ENCODE peak calls at places on chromosome 11, in five cellular contexts. X is small intestine, N is NT2/D1, R is cardiac fibroblast, M is aorta. J is an unnamed sample.

GRCh38 chr11:27116684-27117083 is 76.1 kb downstream of the BBOX1 start:
- DNase-seq in M (no peak), X (no peak), N (no peak), R (peak), J (peak)

GRCh38 chr11:63843042-63843441 is 4.1 kb downstream of the MARK2 start:
- DNase-seq in M (peak), X (peak), N (no peak), R (no peak), J (no peak)

GRCh38 chr11:133951484-133952198 is 5.1 kb downstream of the IGSF9B start:
- DNase-seq in R (peak), X (no peak), M (no peak), N (no peak), J (peak)

GRCh38 chr11:95563173-95563572 is 226.4 kb downstream of the FAM76B start:
- DNase-seq in N (no peak), R (no peak), M (no peak), X (no peak), J (no peak)

GRCh38 chr11:76588455-76589325 is 81.9 kb downstream of the LRRC32 start:
- DNase-seq in N (no peak), R (peak), M (no peak), X (no peak), J (peak)

GRCh38 chr11:126158054-126158791 is 53.2 kb downstream of the RPUSD4 start:
- DNase-seq in M (no peak), R (no peak), N (no peak), X (peak), J (no peak)

GRCh38 chr11:32259641-32260081 is 168.8 kb downstream of the RCN1 start:
- DNase-seq in X (peak), R (peak), N (no peak), M (no peak), J (peak)

GRCh38 chr11:15716550-15716949 is 601.8 kb downstream of the INSC start:
- DNase-seq in N (no peak), X (no peak), R (peak), M (no peak), J (peak)

GRCh38 chr11:67027943-67028542 is 5.1 kb downstream of the SYT12 start:
- DNase-seq in R (no peak), M (no peak), N (no peak), X (peak), J (no peak)

GRCh38 chr11:64935634-64936081 is at the start of gene GPHA2:
- DNase-seq in X (no peak), M (no peak), R (no peak), N (peak), J (peak)

GRCh38 chr11:82757660-82758301 is 24.1 kb upstream of the FAM181B start:
- DNase-seq in M (no peak), N (no peak), R (no peak), X (peak), J (no peak)

GRCh38 chr11:3952715-3953114 is 97.3 kb downstream of the STIM1 start:
- DNase-seq in X (no peak), M (no peak), R (no peak), N (no peak), J (no peak)

GRCh38 chr11:125069796-125070195 is 6.7 kb downstream of the SLC37A2 start:
- DNase-seq in X (no peak), M (no peak), N (no peak), R (no peak), J (peak)

GRCh38 chr11:131025020-131025419 is 108.7 kb upstream of the SNX19 start:
- DNase-seq in R (peak), N (peak), X (peak), M (no peak), J (peak)

GRCh38 chr11:126518130-126518995 is 162.9 kb downstream of the ST3GAL4 start:
- DNase-seq in M (peak), X (no peak), N (no peak), R (no peak), J (no peak)

GRCh38 chr11:128208329-128209220 is 378.8 kb downstream of the ETS1 start:
- DNase-seq in X (no peak), M (no peak), N (no peak), R (peak), J (peak)

GRCh38 chr11:59755701-59756495 is 722 bp downstream of the STX3 start:
- DNase-seq in X (peak), M (peak), R (peak), N (peak), J (peak)

GRCh38 chr11:12224537-12224893 is 114.1 kb downstream of the MICAL2 start:
- DNase-seq in R (peak), X (peak), M (peak), N (no peak), J (peak)

GRCh38 chr11:2703487-2704141 is 3.8 kb upstream of the KCNQ1OT1 start:
- DNase-seq in N (peak), R (no peak), M (peak), X (no peak), J (peak)

GRCh38 chr11:32081901-32082300 is 9.0 kb upstream of the RCN1 start:
- DNase-seq in M (no peak), X (no peak), R (peak), N (no peak), J (no peak)

GRCh38 chr11:77111277-77111676 is 8.6 kb downstream of the OMP start:
- DNase-seq in M (no peak), X (peak), N (no peak), R (no peak), J (peak)

GRCh38 chr11:8365542-8365941 is 101.9 kb upstream of the LMO1 start:
- DNase-seq in M (no peak), N (no peak), R (no peak), X (no peak), J (no peak)

GRCh38 chr11:63592975-63593395 is 21.2 kb downstream of the PLAAT3 start:
- DNase-seq in N (no peak), X (peak), R (peak), M (no peak), J (peak)

GRCh38 chr11:111819161-111820058 is 52.0 kb downstream of the ALG9 start:
- DNase-seq in M (no peak), R (peak), N (no peak), X (no peak), J (peak)

GRCh38 chr11:120832609-120833221 is 191.2 kb upstream of the TBCEL start:
- DNase-seq in R (no peak), M (no peak), X (no peak), N (no peak), J (no peak)

GRCh38 chr11:20089796-20090653 is 70.2 kb downstream of the DBX1 start:
- DNase-seq in X (no peak), M (no peak), N (no peak), R (no peak), J (peak)

GRCh38 chr11:28730889-28731288 is 622.7 kb downstream of the METTL15 start:
- DNase-seq in M (no peak), R (no peak), X (no peak), N (no peak), J (no peak)

GRCh38 chr11:46529086-46529905 is 64.5 kb downstream of the AMBRA1 start:
- DNase-seq in N (peak), M (no peak), X (peak), R (peak), J (peak)

GRCh38 chr11:65320386-65321075 is 5.9 kb downstream of the CDC42EP2 start:
- DNase-seq in X (no peak), R (no peak), M (no peak), N (no peak), J (no peak)

GRCh38 chr11:4991066-4991465 is 3.6 kb upstream of the OR51L1 start:
- DNase-seq in M (no peak), X (no peak), R (peak), N (no peak), J (peak)

GRCh38 chr11:32006799-32007388 is 84.0 kb upstream of the RCN1 start:
- DNase-seq in X (peak), R (peak), M (no peak), N (peak), J (peak)

GRCh38 chr11:19430346-19431058 is 189.8 kb upstream of the E2F8 start:
- DNase-seq in N (no peak), R (no peak), X (no peak), M (no peak), J (no peak)

GRCh38 chr11:79458712-79459111 is 17.9 kb upstream of the TENM4 start:
- DNase-seq in R (no peak), M (no peak), N (no peak), X (no peak), J (no peak)

GRCh38 chr11:133362156-133362555 is 170.1 kb downstream of the OPCML start:
- DNase-seq in X (no peak), R (no peak), N (no peak), M (no peak), J (no peak)

GRCh38 chr11:46120361-46120710 is 918 bp downstream of the PHF21A start:
- DNase-seq in R (no peak), M (no peak), X (peak), N (no peak), J (no peak)

GRCh38 chr11:17976651-17977050 is 36.2 kb downstream of the SERGEF start:
- DNase-seq in N (no peak), M (no peak), X (no peak), R (no peak), J (no peak)

GRCh38 chr11:47858169-47858543 is 10.0 kb upstream of the NUP160 start:
- DNase-seq in N (no peak), M (no peak), X (no peak), R (peak), J (peak)

GRCh38 chr11:2919188-2919587 is 10.0 kb downstream of the PHLDA2 start:
- DNase-seq in X (no peak), R (no peak), N (no peak), M (no peak), J (no peak)

GRCh38 chr11:12410006-12410728 is 32.8 kb downstream of the PARVA start:
- DNase-seq in X (no peak), N (no peak), R (peak), M (no peak), J (peak)

GRCh38 chr11:58524232-58525036 is 16.5 kb upstream of the OR5B21 start:
- DNase-seq in R (peak), N (peak), X (peak), M (peak), J (peak)
- H3K4me3 ChIP-seq in R (peak), N (no peak), X (no peak), M (peak), J (peak)

GRCh38 chr11:113876798-113877672 is 1.7 kb upstream of the USP28 start:
- DNase-seq in X (no peak), N (no peak), M (no peak), R (no peak), J (no peak)
- H3K4me3 ChIP-seq in X (no peak), N (no peak), M (no peak), R (no peak), J (no peak)

GRCh38 chr11:37503411-37504065 is 905.5 kb upstream of the RAG2 start:
- DNase-seq in R (no peak), X (no peak), N (no peak), M (no peak), J (no peak)
- H3K4me3 ChIP-seq in R (no peak), X (no peak), N (no peak), M (no peak), J (no peak)

GRCh38 chr11:75461136-75461535 is 28.1 kb upstream of the KLHL35 start:
- DNase-seq in M (peak), R (no peak), X (no peak), N (no peak), J (no peak)

GRCh38 chr11:75454987-75455386 is 22.0 kb upstream of the KLHL35 start:
- DNase-seq in R (no peak), M (no peak), X (no peak), N (no peak), J (no peak)

GRCh38 chr11:75450826-75451783 is 18.1 kb upstream of the KLHL35 start:
- DNase-seq in R (no peak), X (no peak), M (no peak), N (no peak), J (no peak)

GRCh38 chr11:75453916-75454655 is 21.1 kb upstream of the KLHL35 start:
- DNase-seq in R (peak), X (no peak), N (no peak), M (no peak), J (peak)

DNA sequence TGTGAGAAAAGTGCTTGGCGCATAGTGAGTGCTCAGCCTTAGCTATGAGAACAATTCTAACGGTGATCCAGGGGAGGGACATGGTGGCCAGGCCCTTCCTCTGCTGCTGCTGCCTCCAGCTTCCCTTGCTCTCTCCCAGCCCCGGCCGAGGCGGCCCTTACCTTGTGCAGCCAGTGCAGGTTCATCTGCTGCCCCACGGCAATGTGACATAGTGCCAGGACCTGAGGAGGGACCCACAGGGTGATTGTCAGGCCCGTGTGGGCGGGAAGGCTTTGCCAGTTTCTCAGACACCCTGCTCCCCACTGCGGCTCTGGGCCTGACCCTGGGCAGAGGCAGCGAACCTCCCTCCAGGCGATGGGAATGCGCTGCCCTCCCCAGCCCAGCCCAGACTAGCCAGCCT is 23.6 kb upstream of the KLHL35 start:
- DNase-seq in R (no peak), X (no peak), M (no peak), N (no peak), J (no peak)
- H3K4me3 ChIP-seq in R (no peak), X (no peak), M (no peak), N (no peak), J (no peak)

GRCh38 chr11:93013646-93014045 is 44.2 kb downstream of the MTNR1B start:
- DNase-seq in N (no peak), M (no peak), X (no peak), R (no peak), J (no peak)
- H3K4me3 ChIP-seq in N (no peak), M (no peak), X (no peak), R (no peak), J (no peak)